ENCODE peak calls at places on chromosomes 13 and 19, in ten cellular contexts. One of them, this sample, is unnamed.

GRCh38 chr13:112885242-112885781 is 83.7 kb upstream of the MCF2L start:
- DNase-seq in B cell: no peak
- DNase-seq in ascending aorta: no peak
- DNase-seq in right atrium auricular region: no peak
- DNase-seq in suprapubic skin: no peak
- DNase-seq in left ventricle myocardium inferior: no peak
- DNase-seq in fibroblast of mammary gland: no peak
- DNase-seq in pancreas: no peak
- DNase-seq in body of pancreas: no peak
- DNase-seq in WTC11: no peak
- DNase-seq in this sample: no peak

GRCh38 chr19:7257148-7258041 is 36.8 kb downstream of the INSR start:
- DNase-seq in B cell: no peak
- DNase-seq in ascending aorta: no peak
- DNase-seq in right atrium auricular region: peak; percentile 69
- DNase-seq in suprapubic skin: no peak
- DNase-seq in left ventricle myocardium inferior: no peak
- DNase-seq in fibroblast of mammary gland: peak; percentile 73
- DNase-seq in pancreas: no peak
- DNase-seq in body of pancreas: peak; percentile 90
- DNase-seq in WTC11: no peak
- DNase-seq in this sample: peak; percentile 49

GRCh38 chr13:101265934-101266333 is 150.4 kb downstream of the NALCN start:
- DNase-seq in B cell: no peak
- DNase-seq in ascending aorta: no peak
- DNase-seq in right atrium auricular region: no peak
- DNase-seq in suprapubic skin: no peak
- DNase-seq in left ventricle myocardium inferior: no peak
- DNase-seq in fibroblast of mammary gland: peak; percentile 24
- DNase-seq in pancreas: no peak
- DNase-seq in body of pancreas: no peak
- DNase-seq in WTC11: no peak
- DNase-seq in this sample: peak; percentile 22

GRCh38 chr13:80239571-80240255 is 101.2 kb downstream of the SPRY2 start:
- DNase-seq in B cell: no peak
- DNase-seq in ascending aorta: no peak
- DNase-seq in right atrium auricular region: no peak
- DNase-seq in suprapubic skin: no peak
- DNase-seq in left ventricle myocardium inferior: no peak
- DNase-seq in fibroblast of mammary gland: no peak
- DNase-seq in pancreas: no peak
- DNase-seq in body of pancreas: no peak
- DNase-seq in WTC11: no peak
- DNase-seq in this sample: no peak

GRCh38 chr13:105702441-105702840 is 833.0 kb downstream of the EFNB2 start:
- DNase-seq in B cell: no peak
- DNase-seq in ascending aorta: no peak
- DNase-seq in right atrium auricular region: no peak
- DNase-seq in suprapubic skin: no peak
- DNase-seq in left ventricle myocardium inferior: no peak
- DNase-seq in fibroblast of mammary gland: no peak
- DNase-seq in pancreas: no peak
- DNase-seq in body of pancreas: peak; percentile 30
- DNase-seq in WTC11: no peak
- DNase-seq in this sample: no peak

GRCh38 chr19:49887037-49887652 is 9.5 kb downstream of the IL4I1 start:
- DNase-seq in B cell: no peak
- DNase-seq in ascending aorta: no peak
- DNase-seq in right atrium auricular region: no peak
- DNase-seq in suprapubic skin: no peak
- DNase-seq in left ventricle myocardium inferior: no peak
- DNase-seq in fibroblast of mammary gland: no peak
- DNase-seq in pancreas: no peak
- DNase-seq in body of pancreas: no peak
- DNase-seq in WTC11: no peak
- DNase-seq in this sample: no peak

GRCh38 chr13:50989476-50989875 is 79.9 kb downstream of the RNASEH2B start:
- DNase-seq in B cell: no peak
- DNase-seq in ascending aorta: no peak
- DNase-seq in right atrium auricular region: no peak
- DNase-seq in suprapubic skin: no peak
- DNase-seq in left ventricle myocardium inferior: no peak
- DNase-seq in fibroblast of mammary gland: no peak
- DNase-seq in pancreas: no peak
- DNase-seq in body of pancreas: no peak
- DNase-seq in WTC11: no peak
- DNase-seq in this sample: no peak

GRCh38 chr13:113917523-113918371 is 53.9 kb upstream of the GAS6 start:
- DNase-seq in B cell: no peak
- DNase-seq in ascending aorta: peak; percentile 48
- DNase-seq in right atrium auricular region: peak; percentile 23
- DNase-seq in suprapubic skin: peak; percentile 77
- DNase-seq in left ventricle myocardium inferior: no peak
- DNase-seq in fibroblast of mammary gland: no peak
- DNase-seq in pancreas: peak; percentile 37
- DNase-seq in body of pancreas: no peak
- DNase-seq in WTC11: peak; percentile 7
- DNase-seq in this sample: no peak

GRCh38 chr13:50127017-50127725 is 111.9 kb downstream of the KCNRG start:
- DNase-seq in B cell: peak; percentile 74
- DNase-seq in ascending aorta: peak; percentile 69
- DNase-seq in right atrium auricular region: no peak
- DNase-seq in suprapubic skin: peak; percentile 84
- DNase-seq in left ventricle myocardium inferior: peak; percentile 58
- DNase-seq in fibroblast of mammary gland: peak; percentile 43
- DNase-seq in pancreas: no peak
- DNase-seq in body of pancreas: peak; percentile 36
- DNase-seq in WTC11: peak; percentile 44
- DNase-seq in this sample: no peak

GRCh38 chr19:6126335-6126974 is 9.0 kb upstream of the ACSBG2 start:
- DNase-seq in B cell: peak; percentile 35
- DNase-seq in ascending aorta: no peak
- DNase-seq in right atrium auricular region: no peak
- DNase-seq in suprapubic skin: no peak
- DNase-seq in left ventricle myocardium inferior: no peak
- DNase-seq in fibroblast of mammary gland: peak; percentile 69
- DNase-seq in pancreas: no peak
- DNase-seq in body of pancreas: no peak
- DNase-seq in WTC11: no peak
- DNase-seq in this sample: peak; percentile 81
- TF ChIP-seq CTCF in B cell: no peak
- TF ChIP-seq CTCF in ascending aorta: no peak
- TF ChIP-seq CTCF in right atrium auricular region: no peak
- TF ChIP-seq CTCF in suprapubic skin: no peak
- TF ChIP-seq CTCF in left ventricle myocardium inferior: peak; percentile 27
- TF ChIP-seq CTCF in fibroblast of mammary gland: peak; percentile 43
- TF ChIP-seq CTCF in pancreas: no peak
- TF ChIP-seq CTCF in body of pancreas: no peak
- TF ChIP-seq CTCF in WTC11: no peak
- TF ChIP-seq CTCF in this sample: peak; percentile 59

GRCh38 chr13:52374873-52375411 is 31.0 kb downstream of the THSD1 start:
- DNase-seq in B cell: no peak
- DNase-seq in ascending aorta: no peak
- DNase-seq in right atrium auricular region: no peak
- DNase-seq in suprapubic skin: no peak
- DNase-seq in left ventricle myocardium inferior: no peak
- DNase-seq in fibroblast of mammary gland: peak; percentile 12
- DNase-seq in pancreas: no peak
- DNase-seq in body of pancreas: no peak
- DNase-seq in WTC11: no peak
- DNase-seq in this sample: no peak

GRCh38 chr13:52371736-52372247 is 34.2 kb downstream of the THSD1 start:
- DNase-seq in B cell: no peak
- DNase-seq in ascending aorta: no peak
- DNase-seq in right atrium auricular region: no peak
- DNase-seq in suprapubic skin: no peak
- DNase-seq in left ventricle myocardium inferior: no peak
- DNase-seq in fibroblast of mammary gland: peak; percentile 77
- DNase-seq in pancreas: no peak
- DNase-seq in body of pancreas: no peak
- DNase-seq in WTC11: no peak
- DNase-seq in this sample: peak; percentile 32

GRCh38 chr13:52377898-52378297 is 28.1 kb downstream of the THSD1 start:
- DNase-seq in B cell: no peak
- DNase-seq in ascending aorta: no peak
- DNase-seq in right atrium auricular region: no peak
- DNase-seq in suprapubic skin: no peak
- DNase-seq in left ventricle myocardium inferior: no peak
- DNase-seq in fibroblast of mammary gland: no peak
- DNase-seq in pancreas: no peak
- DNase-seq in body of pancreas: no peak
- DNase-seq in WTC11: no peak
- DNase-seq in this sample: no peak

GRCh38 chr13:52378312-52378711 is 27.7 kb downstream of the THSD1 start:
- DNase-seq in B cell: no peak
- DNase-seq in ascending aorta: no peak
- DNase-seq in right atrium auricular region: no peak
- DNase-seq in suprapubic skin: no peak
- DNase-seq in left ventricle myocardium inferior: no peak
- DNase-seq in fibroblast of mammary gland: no peak
- DNase-seq in pancreas: no peak
- DNase-seq in body of pancreas: no peak
- DNase-seq in WTC11: no peak
- DNase-seq in this sample: no peak

DNA sequence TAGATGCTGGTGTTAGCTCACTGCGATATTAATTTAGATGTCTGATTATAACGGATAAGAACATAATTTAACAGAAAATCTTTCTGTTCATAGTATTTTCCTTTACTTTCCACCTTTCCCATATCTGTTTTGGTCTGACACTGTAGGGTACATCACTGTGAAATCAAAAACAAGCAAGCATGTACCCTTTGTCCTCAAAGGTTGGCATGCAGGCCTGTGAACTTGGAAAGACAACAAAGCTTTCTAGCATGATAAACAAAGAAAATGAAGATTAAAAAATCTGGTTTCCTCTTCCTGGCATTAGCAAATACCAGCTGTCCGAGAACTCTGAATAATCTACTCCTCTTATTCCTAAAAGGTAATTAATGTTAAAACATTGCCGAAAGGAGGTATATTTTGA is 31.6 kb downstream of the THSD1 start:
- DNase-seq in B cell: no peak
- DNase-seq in ascending aorta: no peak
- DNase-seq in right atrium auricular region: no peak
- DNase-seq in suprapubic skin: no peak
- DNase-seq in left ventricle myocardium inferior: no peak
- DNase-seq in fibroblast of mammary gland: no peak
- DNase-seq in pancreas: no peak
- DNase-seq in body of pancreas: no peak
- DNase-seq in WTC11: no peak
- DNase-seq in this sample: no peak
- TF ChIP-seq CTCF in B cell: no peak
- TF ChIP-seq CTCF in ascending aorta: no peak
- TF ChIP-seq CTCF in right atrium auricular region: no peak
- TF ChIP-seq CTCF in suprapubic skin: no peak
- TF ChIP-seq CTCF in left ventricle myocardium inferior: no peak
- TF ChIP-seq CTCF in fibroblast of mammary gland: no peak
- TF ChIP-seq CTCF in pancreas: no peak
- TF ChIP-seq CTCF in body of pancreas: no peak
- TF ChIP-seq CTCF in WTC11: no peak
- TF ChIP-seq CTCF in this sample: no peak

GRCh38 chr19:16564842-16565241 is 7.4 kb downstream of the SLC35E1 start:
- DNase-seq in B cell: no peak
- DNase-seq in ascending aorta: no peak
- DNase-seq in right atrium auricular region: no peak
- DNase-seq in suprapubic skin: no peak
- DNase-seq in left ventricle myocardium inferior: no peak
- DNase-seq in fibroblast of mammary gland: no peak
- DNase-seq in pancreas: no peak
- DNase-seq in body of pancreas: peak; percentile 44
- DNase-seq in WTC11: no peak
- DNase-seq in this sample: no peak
- TF ChIP-seq CTCF in B cell: no peak
- TF ChIP-seq CTCF in ascending aorta: no peak
- TF ChIP-seq CTCF in right atrium auricular region: no peak
- TF ChIP-seq CTCF in suprapubic skin: no peak
- TF ChIP-seq CTCF in left ventricle myocardium inferior: no peak
- TF ChIP-seq CTCF in fibroblast of mammary gland: no peak
- TF ChIP-seq CTCF in pancreas: no peak
- TF ChIP-seq CTCF in body of pancreas: no peak
- TF ChIP-seq CTCF in WTC11: no peak
- TF ChIP-seq CTCF in this sample: no peak

DNA sequence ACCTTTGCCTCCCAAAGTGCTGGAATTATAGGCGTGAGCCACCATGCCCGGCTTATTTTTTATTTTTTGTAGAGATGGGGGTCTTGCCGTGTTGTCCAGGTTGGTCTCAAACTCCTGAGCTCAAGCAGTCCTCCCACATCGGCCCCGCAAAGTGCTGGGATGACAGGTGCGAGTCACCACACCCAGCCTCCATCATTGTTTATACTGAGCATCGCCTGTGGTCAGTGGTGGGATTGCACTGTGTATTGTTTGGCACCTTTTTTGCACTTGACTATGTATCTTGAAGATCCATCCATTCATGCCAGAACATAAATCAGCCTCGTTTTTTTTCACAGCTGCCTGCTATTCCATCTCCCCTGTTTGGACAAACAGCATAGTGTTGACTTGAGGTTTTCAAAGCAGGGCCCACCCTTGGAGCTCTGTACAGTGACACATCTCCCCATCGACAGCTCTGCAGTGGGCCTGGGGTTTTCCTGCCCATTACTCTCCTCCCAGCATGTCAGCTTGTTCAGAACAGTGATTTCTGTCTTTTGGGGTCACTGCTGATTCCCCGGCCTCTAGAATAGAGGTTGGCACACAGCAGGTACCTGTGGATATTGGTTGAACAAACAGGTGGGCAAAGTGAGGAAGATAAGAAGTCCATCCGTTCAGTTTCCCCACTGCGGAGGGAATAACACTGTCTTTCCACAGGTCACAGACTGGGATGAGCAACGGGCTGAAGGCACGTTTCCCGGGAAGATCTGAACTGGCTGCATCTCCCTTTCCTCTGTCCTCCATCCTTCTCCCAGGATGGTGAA is 8.2 kb upstream of the UPK1A start:
- DNase-seq in B cell: no peak
- DNase-seq in ascending aorta: no peak
- DNase-seq in right atrium auricular region: no peak
- DNase-seq in suprapubic skin: no peak
- DNase-seq in left ventricle myocardium inferior: no peak
- DNase-seq in fibroblast of mammary gland: peak; percentile 13
- DNase-seq in pancreas: no peak
- DNase-seq in body of pancreas: no peak
- DNase-seq in WTC11: no peak
- DNase-seq in this sample: no peak
- TF ChIP-seq CTCF in B cell: no peak
- TF ChIP-seq CTCF in ascending aorta: no peak
- TF ChIP-seq CTCF in right atrium auricular region: no peak
- TF ChIP-seq CTCF in suprapubic skin: no peak
- TF ChIP-seq CTCF in left ventricle myocardium inferior: no peak
- TF ChIP-seq CTCF in fibroblast of mammary gland: peak; percentile 3
- TF ChIP-seq CTCF in pancreas: no peak
- TF ChIP-seq CTCF in body of pancreas: no peak
- TF ChIP-seq CTCF in WTC11: peak; percentile 19
- TF ChIP-seq CTCF in this sample: no peak